ENCODE peak calls at places on chromosomes 7 and 10, in eight cellular contexts. Q is heart left ventricle, E is HCT116, U is K562, S is lower leg skin, O is right lobe of liver, N is GM12892, A is endothelial cell of umbilical vein. W is an unnamed sample.

GRCh38 chr7:42055171-42055570 is 181.8 kb downstream of the GLI3 start:
- DNase-seq in Q (no peak), E (no peak), U (no peak), S (no peak), O (no peak), N (no peak), A (no peak), W (no peak)

GRCh38 chr10:61332506-61332905 is 120.7 kb downstream of the TMEM26 start:
- DNase-seq in Q (no peak), E (no peak), U (no peak), S (no peak), O (no peak), N (no peak), A (no peak), W (no peak)

GRCh38 chr7:51085034-51085692 is 231.4 kb downstream of the COBL start:
- DNase-seq in Q (no peak), E (no peak), U (no peak), S (no peak), O (no peak), N (no peak), A (no peak), W (no peak)

GRCh38 chr10:52598936-52599335 is 173.6 kb downstream of the MBL2 start:
- DNase-seq in Q (no peak), E (no peak), U (no peak), S (no peak), O (no peak), N (no peak), A (no peak), W (no peak)

GRCh38 chr7:55271069-55271468 is 94.1 kb upstream of the LANCL2 start:
- DNase-seq in Q (no peak), E (no peak), U (peak; percentile 5), S (no peak), O (no peak), N (no peak), A (no peak), W (peak; percentile 59)

GRCh38 chr7:14521183-14521582 is 381.4 kb downstream of the DGKB start:
- DNase-seq in Q (no peak), E (no peak), U (no peak), S (no peak), O (no peak), N (no peak), A (no peak), W (peak; percentile 11)

GRCh38 chr7:1977059-1977875 is 255.5 kb downstream of the MAD1L1 start:
- DNase-seq in Q (no peak), E (no peak), U (no peak), S (no peak), O (peak; percentile 13), N (no peak), A (no peak), W (no peak)

GRCh38 chr7:1136841-1137516 is 23.0 kb downstream of the ZFAND2A start:
- DNase-seq in Q (no peak), E (no peak), U (peak; percentile 35), S (no peak), O (no peak), N (no peak), A (no peak), W (no peak)

GRCh38 chr10:127468632-127469031 is 80.5 kb upstream of the NPS start:
- DNase-seq in Q (no peak), E (no peak), U (no peak), S (no peak), O (no peak), N (no peak), A (no peak), W (no peak)

GRCh38 chr10:42960491-42961155 is 116.2 kb upstream of the RET start:
- DNase-seq in Q (no peak), E (peak; percentile 40), U (no peak), S (peak; percentile 14), O (peak; percentile 13), N (no peak), A (no peak), W (peak; percentile 68)

GRCh38 chr7:41885748-41886147 is 182.9 kb upstream of the INHBA start:
- DNase-seq in Q (no peak), E (no peak), U (no peak), S (no peak), O (no peak), N (no peak), A (no peak), W (no peak)

GRCh38 chr10:2130906-2131305 is 393.6 kb upstream of the ADARB2 start:
- DNase-seq in Q (no peak), E (no peak), U (no peak), S (no peak), O (no peak), N (no peak), A (no peak), W (no peak)

GRCh38 chr10:19250542-19250941 is 201.9 kb downstream of the MALRD1 start:
- DNase-seq in Q (no peak), E (no peak), U (no peak), S (no peak), O (no peak), N (no peak), A (no peak), W (no peak)

GRCh38 chr7:1015631-1016121 is 28.7 kb upstream of the GPR146 start:
- DNase-seq in Q (no peak), E (no peak), U (no peak), S (no peak), O (no peak), N (no peak), A (no peak), W (no peak)

DNA sequence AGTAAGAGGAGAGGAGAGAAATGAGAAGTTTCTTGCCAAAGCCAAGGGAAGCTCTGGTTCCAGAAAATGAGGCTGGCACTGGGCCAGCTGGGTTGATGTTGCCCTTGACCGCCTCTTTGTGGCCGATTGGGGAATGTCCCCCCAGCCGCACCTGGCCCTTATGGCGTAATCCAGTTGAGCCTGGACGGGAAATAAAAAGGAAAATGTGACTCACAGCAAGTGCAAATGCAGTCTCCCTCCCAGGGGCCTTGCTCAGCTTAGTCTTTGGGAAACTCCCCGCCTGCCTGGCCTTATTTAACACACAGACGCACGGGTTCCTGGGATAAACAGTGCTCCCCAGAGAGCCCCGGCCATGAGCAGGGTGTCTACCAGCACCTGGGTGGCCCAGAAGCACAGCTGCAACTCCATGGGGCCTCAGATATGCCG is 174.8 kb downstream of the KIAA1217 start:
- DNase-seq in Q (peak; percentile 87), E (peak; percentile 81), U (peak; percentile 74), S (peak; percentile 87), O (peak; percentile 62), N (peak; percentile 48), A (peak; percentile 74), W (peak; percentile 82)
- TF ChIP-seq POLR2A in Q (no peak), E (no peak), U (no peak), S (no peak), O (no peak), N (no peak), A (no peak), W (no peak)

DNA sequence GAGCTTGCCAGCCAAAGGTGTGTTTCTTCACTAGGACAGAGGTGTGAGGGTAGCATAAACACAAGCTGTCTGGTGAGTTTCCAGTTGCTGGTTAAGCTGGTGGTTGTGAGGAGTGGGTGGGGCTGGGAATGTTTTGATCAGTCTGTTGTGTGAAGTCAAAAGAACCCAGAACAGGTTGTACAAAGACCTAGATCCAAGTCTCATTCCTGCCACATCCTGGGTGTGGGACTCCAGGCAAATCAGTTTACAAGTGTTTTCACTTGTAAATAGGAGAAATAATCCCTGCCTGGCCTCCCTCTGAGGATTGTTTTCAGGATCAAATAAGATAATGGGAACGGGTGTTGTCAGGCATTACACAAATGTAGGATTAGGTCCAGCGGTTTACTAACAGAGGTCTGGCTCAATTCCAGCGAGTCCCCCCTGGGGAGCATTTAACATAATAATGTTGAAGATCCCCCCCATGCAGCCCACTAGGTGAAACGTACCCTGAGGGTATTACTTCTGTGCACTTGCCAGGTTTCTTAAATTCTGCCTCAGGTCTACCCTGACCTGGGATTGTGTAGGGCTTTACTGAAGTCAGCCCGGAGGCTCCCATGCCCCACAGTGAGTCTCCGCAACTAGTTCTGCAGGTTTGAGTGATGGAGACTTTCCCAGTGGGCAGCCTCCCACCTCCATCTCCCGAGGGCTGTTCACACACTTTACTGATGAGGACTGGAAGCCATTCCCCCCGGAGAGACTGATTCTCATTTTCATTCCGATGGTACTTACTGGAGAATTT is 2.6 kb upstream of the FRAT2 start:
- DNase-seq in Q (no peak), E (no peak), U (no peak), S (peak; percentile 82), O (no peak), N (no peak), A (no peak), W (no peak)
- TF ChIP-seq POLR2A in Q (no peak), E (no peak), U (no peak), S (no peak), O (no peak), N (no peak), A (no peak), W (no peak)

GRCh38 chr10:125591846-125592245 is 91.1 kb downstream of the TEX36 start:
- DNase-seq in Q (no peak), E (no peak), U (no peak), S (no peak), O (no peak), N (no peak), A (no peak), W (no peak)
- TF ChIP-seq POLR2A in Q (no peak), E (no peak), U (no peak), S (no peak), O (no peak), N (no peak), A (no peak), W (no peak)

DNA sequence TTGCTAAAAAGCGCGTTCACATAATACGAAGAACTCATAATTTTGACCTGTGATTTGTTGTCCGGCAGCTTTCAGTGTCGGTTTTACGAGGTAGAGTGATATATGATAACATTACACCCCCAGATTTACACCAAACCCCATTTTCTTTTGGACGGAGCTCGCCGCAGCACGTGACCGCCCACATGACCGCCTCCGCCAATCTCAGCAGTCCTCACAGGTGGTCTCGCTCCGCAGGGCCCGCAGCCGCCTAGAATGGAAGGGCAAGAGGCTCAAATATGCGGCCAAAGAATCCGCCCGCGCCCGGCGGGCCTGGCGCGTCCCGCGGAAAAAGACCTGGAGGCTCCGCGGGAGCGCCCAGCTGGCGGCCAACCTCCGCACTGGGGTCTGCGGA is at the start of gene HOXA7:
- DNase-seq in Q (no peak), E (no peak), U (no peak), S (no peak), O (no peak), N (no peak), A (peak; percentile 88), W (no peak)
- TF ChIP-seq POLR2A in Q (no peak), E (no peak), U (no peak), S (no peak), O (no peak), N (no peak), A (peak; percentile 13), W (no peak)

GRCh38 chr7:123677316-123677715 is 21.6 kb downstream of the LMOD2 start:
- DNase-seq in Q (no peak), E (no peak), U (no peak), S (no peak), O (no peak), N (no peak), A (no peak), W (no peak)
- TF ChIP-seq POLR2A in Q (no peak), E (no peak), U (no peak), S (no peak), O (no peak), N (no peak), A (no peak), W (no peak)

W was measured in H54.